ENCODE peak calls at places on chromosomes 6 and 20, in four cellular contexts. One of them, this sample, is unnamed.

GRCh38 chr6:71457883-71458282 is 169.3 kb downstream of the OGFRL1 start:
- DNase-seq in GM23338: no peak
- DNase-seq in fibroblast of lung: no peak
- DNase-seq in hepatocyte: no peak
- DNase-seq in this sample: no peak

GRCh38 chr6:135540207-135540877 is 42.8 kb upstream of the AHI1 start:
- DNase-seq in GM23338: no peak
- DNase-seq in hepatocyte: peak
- DNase-seq in fibroblast of lung: peak
- DNase-seq in this sample: peak

GRCh38 chr6:155315516-155315871 is 1.2 kb upstream of the TFB1M start:
- DNase-seq in hepatocyte: no peak
- DNase-seq in fibroblast of lung: peak
- DNase-seq in GM23338: no peak
- DNase-seq in this sample: no peak

GRCh38 chr6:32472781-32473377 is 33.2 kb downstream of the HLA-DRA start:
- DNase-seq in hepatocyte: no peak
- DNase-seq in fibroblast of lung: no peak
- DNase-seq in GM23338: no peak
- DNase-seq in this sample: no peak

GRCh38 chr20:1108437-1108920 is 9.9 kb upstream of the PSMF1 start:
- DNase-seq in hepatocyte: peak
- DNase-seq in GM23338: peak
- DNase-seq in fibroblast of lung: peak
- DNase-seq in this sample: peak

GRCh38 chr20:45017281-45017680 is 51.0 kb downstream of the STK4 start:
- DNase-seq in hepatocyte: no peak
- DNase-seq in GM23338: peak
- DNase-seq in fibroblast of lung: no peak
- DNase-seq in this sample: no peak

GRCh38 chr6:150118642-150119041 is 24.2 kb upstream of the PPP1R14C start:
- DNase-seq in hepatocyte: no peak
- DNase-seq in GM23338: no peak
- DNase-seq in fibroblast of lung: no peak
- DNase-seq in this sample: no peak

GRCh38 chr6:4487538-4487937 is 288.7 kb upstream of the CDYL start:
- DNase-seq in fibroblast of lung: no peak
- DNase-seq in hepatocyte: peak
- DNase-seq in GM23338: no peak
- DNase-seq in this sample: no peak

GRCh38 chr20:58308680-58309527 is 611 bp upstream of the RAB22A start:
- DNase-seq in GM23338: peak
- DNase-seq in fibroblast of lung: peak
- DNase-seq in hepatocyte: peak
- DNase-seq in this sample: peak

DNA sequence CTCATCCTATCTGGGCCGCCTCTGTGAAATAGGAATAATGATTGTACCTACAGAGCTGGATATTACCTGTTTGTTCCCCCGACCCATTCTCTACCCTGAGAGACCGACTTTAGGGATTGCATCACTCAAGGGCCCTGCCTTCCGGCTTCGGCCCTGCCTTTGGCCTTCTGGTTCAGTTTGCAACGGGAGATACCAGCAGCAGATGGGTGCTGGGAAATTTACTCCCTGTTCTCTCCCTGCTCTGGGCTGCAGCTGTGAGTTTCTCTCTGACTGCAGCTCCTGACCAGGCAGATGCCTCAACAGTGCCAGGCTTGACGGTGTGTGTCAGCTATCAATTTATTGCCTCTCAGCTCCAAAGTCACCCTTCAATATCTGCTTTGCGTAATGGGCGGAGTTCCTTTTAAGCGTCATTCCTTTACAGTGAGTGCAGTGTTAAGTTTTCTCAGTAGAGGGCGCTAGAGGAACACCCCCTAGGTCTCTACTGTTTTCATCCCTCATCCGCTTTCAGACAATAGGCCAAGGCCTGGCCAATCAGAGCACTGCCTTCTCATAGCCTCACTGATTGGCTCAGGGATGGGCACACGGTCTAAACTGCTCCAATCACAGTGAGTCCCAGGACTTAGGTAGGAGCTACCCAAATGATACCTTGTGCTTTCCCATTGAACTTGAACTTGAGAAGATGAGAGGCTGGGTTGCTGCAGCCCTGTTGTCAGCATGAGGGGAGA is 30.0 kb downstream of the KCNG1 start:
- DNase-seq in fibroblast of lung: peak
- DNase-seq in hepatocyte: peak
- DNase-seq in GM23338: peak
- DNase-seq in this sample: peak
- TF ChIP-seq CTCF in fibroblast of lung: peak
- TF ChIP-seq CTCF in hepatocyte: peak
- TF ChIP-seq CTCF in GM23338: peak
- TF ChIP-seq CTCF in this sample: peak

GRCh38 chr6:106512048-106512957 is 117.0 kb downstream of the RTN4IP1 start:
- DNase-seq in GM23338: peak
- DNase-seq in fibroblast of lung: peak
- DNase-seq in hepatocyte: peak
- DNase-seq in this sample: peak
- TF ChIP-seq EZH2 in GM23338: peak
- TF ChIP-seq EZH2 in fibroblast of lung: no peak
- TF ChIP-seq EZH2 in hepatocyte: no peak
- TF ChIP-seq EZH2 in this sample: no peak

DNA sequence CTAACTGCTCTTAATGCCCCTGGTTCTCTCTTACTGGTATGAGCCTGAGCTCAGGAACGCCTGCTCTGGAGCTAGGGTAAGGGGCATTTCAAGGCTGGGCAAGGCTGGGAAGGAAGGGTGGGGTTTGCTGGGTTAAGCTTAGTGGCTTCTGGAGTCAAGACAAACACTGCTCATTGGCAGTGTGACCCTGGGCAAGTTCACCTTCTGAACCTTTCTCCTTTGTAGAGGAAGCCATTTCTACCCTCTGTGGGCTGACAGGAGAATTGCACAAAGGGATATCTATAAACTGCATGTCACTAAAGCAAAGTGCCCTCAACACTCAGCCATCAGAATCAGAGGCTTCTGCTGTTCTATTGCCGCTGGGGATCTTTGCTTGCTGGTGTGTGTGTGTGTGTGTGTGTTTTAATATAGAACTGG is 20.3 kb upstream of the LRRN4 start:
- DNase-seq in GM23338: peak
- DNase-seq in hepatocyte: peak
- DNase-seq in fibroblast of lung: no peak
- DNase-seq in this sample: peak
- TF ChIP-seq CTCF in GM23338: peak
- TF ChIP-seq CTCF in hepatocyte: peak
- TF ChIP-seq CTCF in fibroblast of lung: no peak
- TF ChIP-seq CTCF in this sample: peak

GRCh38 chr6:30840084-30840921 is 44.0 kb upstream of the DDR1 start:
- DNase-seq in GM23338: no peak
- DNase-seq in fibroblast of lung: no peak
- DNase-seq in hepatocyte: no peak
- DNase-seq in this sample: no peak
- TF ChIP-seq EZH2 in GM23338: no peak
- TF ChIP-seq EZH2 in fibroblast of lung: no peak
- TF ChIP-seq EZH2 in hepatocyte: no peak
- TF ChIP-seq EZH2 in this sample: no peak

DNA sequence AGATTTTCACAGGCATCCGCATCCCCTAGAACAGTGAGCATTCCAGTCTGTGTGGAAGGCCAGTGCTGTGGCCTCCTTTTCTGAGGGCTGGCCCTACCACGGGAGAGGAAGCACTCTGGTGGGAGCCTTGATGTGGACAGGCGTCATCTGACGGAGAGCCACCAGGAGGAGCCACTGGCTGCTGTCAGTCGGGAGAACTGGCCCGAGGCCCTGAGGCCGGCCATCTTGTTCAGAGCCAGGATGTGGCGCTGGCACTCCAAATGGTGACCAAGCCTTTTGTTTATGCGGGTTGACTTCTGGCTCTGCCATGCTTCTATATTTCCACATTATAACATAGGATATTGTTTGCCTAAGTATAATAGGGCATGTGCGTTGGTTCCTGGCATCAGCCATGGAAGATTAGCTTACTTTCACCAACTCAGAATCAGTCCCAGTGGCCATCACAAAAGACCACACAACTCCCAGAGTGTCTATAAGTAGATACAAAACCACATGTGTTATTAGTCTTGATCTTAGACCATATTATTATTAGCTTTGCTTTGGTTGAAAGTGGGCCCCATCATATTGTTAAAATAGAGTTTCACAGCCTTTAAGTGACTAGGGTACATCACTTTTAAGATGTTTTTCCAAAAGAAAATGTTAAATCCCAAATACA is 273.9 kb upstream of the TAB2 start:
- DNase-seq in fibroblast of lung: no peak
- DNase-seq in GM23338: peak
- DNase-seq in hepatocyte: peak
- DNase-seq in this sample: peak
- TF ChIP-seq CTCF in fibroblast of lung: peak
- TF ChIP-seq CTCF in GM23338: peak
- TF ChIP-seq CTCF in hepatocyte: peak
- TF ChIP-seq CTCF in this sample: peak

DNA sequence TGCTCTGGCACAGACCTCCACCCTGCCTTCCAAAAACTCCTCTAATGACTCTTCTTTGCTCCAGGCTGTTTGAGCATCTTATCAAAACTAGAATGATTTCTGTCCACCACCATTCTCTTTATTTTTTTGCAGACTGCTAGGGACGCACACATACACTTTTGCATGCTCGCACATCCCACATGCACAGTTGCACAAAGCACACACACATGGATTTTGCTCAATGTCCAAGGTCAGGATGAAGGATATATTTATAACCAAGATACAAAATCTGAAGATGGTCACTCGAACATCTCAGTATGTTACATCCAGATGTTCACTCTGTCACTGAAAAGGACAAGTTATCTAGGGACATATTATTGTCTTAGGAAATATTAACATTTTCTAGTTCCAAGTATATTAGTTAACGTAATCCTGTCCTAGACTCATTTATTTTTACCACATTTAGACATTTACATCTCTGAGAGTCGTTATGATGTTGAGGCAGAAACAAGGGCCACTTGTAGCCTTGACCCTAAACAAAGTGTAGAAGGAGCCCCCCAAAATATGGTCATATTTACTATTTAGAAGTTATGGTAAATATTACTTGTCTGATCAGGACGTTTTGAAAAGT is 3.4 kb upstream of the SIM1 start:
- DNase-seq in fibroblast of lung: no peak
- DNase-seq in hepatocyte: no peak
- DNase-seq in GM23338: no peak
- DNase-seq in this sample: no peak
- TF ChIP-seq EZH2 in fibroblast of lung: peak
- TF ChIP-seq EZH2 in hepatocyte: peak
- TF ChIP-seq EZH2 in GM23338: peak
- TF ChIP-seq EZH2 in this sample: no peak

This sample was measured in A673.